ENCODE peak calls at places on chromosome 7, in seven cellular contexts. N, V, Q, X, T, C and A are unnamed samples.

GRCh38 chr7:139620676-139621344 is 97.3 kb downstream of the CLEC2L start:
- DNase-seq in N (peak), V (no peak), Q (peak), X (peak), T (peak), C (peak), A (no peak)

GRCh38 chr7:155257482-155258232 is 40.0 kb upstream of the INSIG1 start:
- DNase-seq in N (no peak), V (peak), Q (peak), X (peak), T (no peak), C (peak), A (no peak)

GRCh38 chr7:29865526-29865925 is 59.2 kb downstream of the WIPF3 start:
- DNase-seq in N (no peak), V (peak), Q (peak), X (no peak), T (no peak), C (peak), A (peak)

GRCh38 chr7:129434172-129434845 is at the start of gene STRIP2:
- DNase-seq in N (peak), V (peak), Q (peak), X (peak), T (peak), C (peak), A (peak)

GRCh38 chr7:125857606-125858005 is 928.0 kb upstream of the POT1 start:
- DNase-seq in N (no peak), V (no peak), Q (peak), X (no peak), T (no peak), C (no peak), A (no peak)

GRCh38 chr7:105653441-105654005 is 72.2 kb upstream of the EFCAB10 start:
- DNase-seq in N (no peak), V (no peak), Q (no peak), X (no peak), T (no peak), C (no peak), A (no peak)

GRCh38 chr7:74405191-74405898 is 48.4 kb upstream of the GTF2IRD1 start:
- DNase-seq in N (no peak), V (no peak), Q (no peak), X (no peak), T (peak), C (no peak), A (no peak)

GRCh38 chr7:151415375-151416112 is 5.7 kb upstream of the WDR86 start:
- DNase-seq in N (no peak), V (no peak), Q (peak), X (no peak), T (no peak), C (no peak), A (no peak)

GRCh38 chr7:98745722-98746318 is 124.0 kb downstream of the TMEM130 start:
- DNase-seq in N (peak), V (peak), Q (peak), X (peak), T (peak), C (peak), A (peak)

GRCh38 chr7:2103071-2103898 is 129.5 kb downstream of the MAD1L1 start:
- DNase-seq in N (no peak), V (no peak), Q (no peak), X (no peak), T (no peak), C (no peak), A (no peak)

GRCh38 chr7:93921607-93922446 is at the start of gene GNG11:
- DNase-seq in N (peak), V (peak), Q (peak), X (peak), T (peak), C (peak), A (no peak)